ENCODE peak calls at places on chromosomes 16 and 17, in five cellular contexts. R is breast epithelium, A is kidney, N is tibial nerve, D is lower lobe of right lung. Z is an unnamed sample.

GRCh38 chr17:47279062-47279801 is 25.6 kb downstream of the ITGB3 start:
- DNase-seq in D (peak), N (peak), A (peak), R (no peak), Z (no peak)

GRCh38 chr16:28218109-28218508 is 6.3 kb upstream of the XPO6 start:
- DNase-seq in D (no peak), N (no peak), R (no peak), A (no peak), Z (no peak)

GRCh38 chr16:49019081-49019633 is 262.5 kb downstream of the CBLN1 start:
- DNase-seq in A (no peak), R (no peak), D (no peak), N (no peak), Z (no peak)

GRCh38 chr16:12458591-12459400 is 344.9 kb downstream of the CPPED1 start:
- DNase-seq in A (peak), D (peak), N (peak), R (no peak), Z (no peak)

GRCh38 chr17:77185137-77185536 is 44.4 kb downstream of the SEC14L1 start:
- DNase-seq in D (no peak), N (no peak), R (no peak), A (no peak), Z (peak)

GRCh38 chr16:78763821-78764440 is 664.5 kb downstream of the WWOX start:
- DNase-seq in R (no peak), D (no peak), A (no peak), N (no peak), Z (no peak)

GRCh38 chr16:46899443-46900143 is 15.4 kb downstream of the GPT2 start:
- DNase-seq in R (no peak), A (no peak), D (no peak), N (no peak), Z (no peak)

GRCh38 chr17:59642535-59642934 is 22.8 kb downstream of the CLTC start:
- DNase-seq in R (no peak), D (no peak), A (no peak), N (no peak), Z (peak)

GRCh38 chr16:3960049-3960809 is 79.7 kb upstream of the CREBBP start:
- DNase-seq in R (no peak), N (no peak), D (no peak), A (peak), Z (no peak)

GRCh38 chr16:58563775-58564174 is 48.5 kb downstream of the SETD6 start:
- DNase-seq in N (no peak), A (no peak), D (no peak), R (no peak), Z (no peak)

GRCh38 chr17:5821057-5821456 is 236.7 kb upstream of the NLRP1 start:
- DNase-seq in N (no peak), A (no peak), R (no peak), D (no peak), Z (no peak)

GRCh38 chr17:42131971-42132370 is 9.4 kb downstream of the HSPB9 start:
- DNase-seq in R (no peak), N (no peak), A (no peak), D (no peak), Z (no peak)

GRCh38 chr16:57536306-57537193 is at the start of gene CCDC102A:
- DNase-seq in A (peak), R (peak), N (no peak), D (peak), Z (no peak)

GRCh38 chr16:55815320-55815719 is 17.6 kb downstream of the CES1 start:
- DNase-seq in A (no peak), D (no peak), N (no peak), R (no peak), Z (no peak)

GRCh38 chr17:40511136-40511535 is 9.7 kb upstream of the TNS4 start:
- DNase-seq in R (no peak), A (no peak), N (no peak), D (no peak), Z (no peak)

GRCh38 chr17:34252138-34252889 is 2.8 kb upstream of the CCL2 start:
- DNase-seq in A (peak), R (peak), D (peak), N (peak), Z (no peak)

GRCh38 chr17:75845058-75845711 is 981 bp upstream of the UNC13D start:
- DNase-seq in A (peak), N (peak), D (peak), R (peak), Z (peak)

GRCh38 chr16:47726031-47726675 is 265.0 kb downstream of the PHKB start:
- DNase-seq in N (no peak), A (no peak), R (no peak), D (no peak), Z (no peak)

GRCh38 chr16:13950821-13951547 is 31.0 kb downstream of the ERCC4 start:
- DNase-seq in N (no peak), R (no peak), D (no peak), A (no peak), Z (no peak)

GRCh38 chr17:68584904-68585303 is 16.3 kb downstream of the FAM20A start:
- DNase-seq in D (no peak), A (no peak), R (no peak), N (no peak), Z (no peak)

GRCh38 chr16:12245923-12246290 is 269.4 kb downstream of the SNX29 start:
- DNase-seq in D (no peak), N (no peak), R (no peak), A (no peak), Z (no peak)

GRCh38 chr17:29102741-29103181 is 59.8 kb downstream of the PIPOX start:
- DNase-seq in N (no peak), A (no peak), R (no peak), D (no peak), Z (no peak)

GRCh38 chr17:1639549-1639948 is 6.0 kb downstream of the SCARF1 start:
- DNase-seq in N (no peak), D (peak), A (no peak), R (no peak), Z (no peak)

GRCh38 chr17:20091161-20092029 is 82.2 kb downstream of the SPECC1 start:
- DNase-seq in D (no peak), R (no peak), A (peak), N (peak), Z (no peak)

GRCh38 chr16:13988038-13988437 is 68.1 kb downstream of the ERCC4 start:
- DNase-seq in N (no peak), A (no peak), D (no peak), R (no peak), Z (no peak)

GRCh38 chr17:30964878-30965277 is 6.0 kb upstream of the RNF135 start:
- DNase-seq in D (no peak), N (no peak), A (no peak), R (no peak), Z (no peak)

GRCh38 chr17:1746975-1747543 is 4.4 kb downstream of the SERPINF2 start:
- DNase-seq in A (no peak), N (peak), R (peak), D (peak), Z (no peak)

GRCh38 chr16:82627811-82628339 is 1.1 kb downstream of the CDH13 start:
- DNase-seq in R (no peak), A (peak), D (no peak), N (no peak), Z (no peak)

GRCh38 chr17:72984145-72984924 is 108.2 kb downstream of the SLC39A11 start:
- DNase-seq in R (no peak), D (no peak), N (no peak), A (no peak), Z (no peak)

GRCh38 chr16:87025681-87026080 is 291.5 kb downstream of the C16orf95 start:
- DNase-seq in D (no peak), R (no peak), N (no peak), A (no peak), Z (no peak)

GRCh38 chr17:45775576-45776011 is 8.5 kb upstream of the CRHR1 start:
- DNase-seq in R (no peak), A (peak), D (no peak), N (no peak), Z (no peak)

GRCh38 chr16:85607331-85607765 is 5.8 kb upstream of the GSE1 start:
- DNase-seq in A (peak), N (no peak), D (no peak), R (no peak), Z (no peak)
- H3K4me3 ChIP-seq in A (no peak), N (no peak), D (peak), R (no peak), Z (peak)

GRCh38 chr17:7633093-7633492 is 3.2 kb downstream of the SHBG start:
- DNase-seq in R (no peak), A (no peak), N (no peak), D (no peak), Z (no peak)
- TF ChIP-seq CTCF in R (no peak), A (no peak), N (no peak), D (no peak), Z (no peak)

DNA sequence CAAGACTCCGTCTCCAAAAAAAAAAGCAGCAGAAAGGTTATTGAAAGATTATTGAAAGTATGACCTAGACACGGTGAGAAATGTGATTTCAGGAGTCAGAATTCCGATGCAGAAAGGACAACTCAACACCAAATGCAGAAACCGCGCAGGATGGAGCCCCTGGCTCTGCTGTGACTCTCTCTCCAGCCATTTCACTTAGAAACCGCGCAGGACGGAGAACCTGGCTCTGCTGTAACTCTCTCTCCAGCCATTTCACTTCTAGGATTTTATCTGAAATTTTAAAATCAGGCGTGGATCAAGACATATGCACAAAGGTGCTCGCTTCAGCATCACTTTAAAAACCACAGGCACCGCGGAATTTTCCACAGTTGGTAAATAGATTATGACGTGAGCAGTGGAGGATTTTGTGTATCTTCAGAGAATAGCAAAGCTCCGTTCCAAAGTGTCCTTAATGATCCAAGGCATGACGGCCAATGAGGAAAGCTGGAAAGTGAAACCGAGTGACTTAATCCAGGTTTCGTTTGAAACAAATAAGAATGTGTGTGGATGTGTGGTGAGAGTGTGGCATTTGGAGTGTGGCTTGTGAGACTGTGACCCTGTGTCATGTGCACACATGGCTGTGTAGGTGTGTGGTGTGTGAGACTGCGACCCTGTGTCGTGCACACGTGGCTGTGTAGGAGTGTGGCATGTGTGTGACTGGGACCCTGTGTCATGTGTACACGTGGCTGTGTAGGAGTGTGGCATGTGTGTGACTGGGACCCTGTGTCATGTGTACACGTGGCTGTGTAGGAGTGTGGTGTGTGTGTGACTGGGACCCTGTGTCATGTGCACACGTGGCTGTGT is 9.5 kb downstream of the UTS2R start:
- DNase-seq in D (peak), R (no peak), A (no peak), N (no peak), Z (no peak)
- H3K4me3 ChIP-seq in D (no peak), R (no peak), A (no peak), N (no peak), Z (no peak)

GRCh38 chr17:37417852-37418251 is 11.2 kb downstream of the TADA2A start:
- DNase-seq in N (no peak), A (no peak), D (no peak), R (no peak), Z (no peak)

GRCh38 chr17:37410357-37410756 is 3.7 kb downstream of the TADA2A start:
- DNase-seq in A (no peak), N (no peak), D (no peak), R (no peak), Z (no peak)

DNA sequence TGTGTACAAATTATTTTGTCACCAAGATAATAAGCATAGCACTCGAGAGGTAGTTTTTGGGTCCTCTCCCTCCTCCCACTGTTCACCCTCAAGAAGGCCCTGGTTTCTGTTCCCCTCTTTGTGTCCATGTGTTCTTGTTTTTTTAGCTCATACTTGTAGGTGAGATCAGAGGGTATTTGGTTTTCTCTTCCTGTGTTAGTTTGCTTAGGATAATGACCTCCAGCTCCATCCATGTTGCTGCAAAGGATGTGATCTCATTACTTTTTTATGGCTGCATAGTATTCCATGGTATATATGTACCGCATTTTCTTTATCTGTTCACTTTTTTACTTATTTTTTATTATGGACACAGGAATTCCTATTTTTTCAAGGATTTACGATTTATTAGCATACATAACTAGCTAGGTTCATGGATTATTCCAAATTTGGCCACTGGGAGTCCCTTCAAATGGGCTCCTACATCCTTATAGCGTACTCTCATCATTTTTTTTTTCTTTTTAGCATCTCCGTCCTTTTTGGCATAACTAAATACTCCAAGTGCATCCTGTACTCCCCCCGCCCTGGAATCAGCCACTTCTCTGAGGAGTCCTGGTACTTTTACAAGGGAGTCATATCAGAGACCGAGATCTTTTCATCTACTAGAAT is 7.3 kb downstream of the TADA2A start:
- DNase-seq in R (no peak), D (no peak), N (no peak), A (no peak), Z (no peak)
- TF ChIP-seq CTCF in R (no peak), D (peak), N (no peak), A (no peak), Z (no peak)

GRCh38 chr17:66094727-66095126 is 97.2 kb downstream of the CEP112 start:
- DNase-seq in A (no peak), R (no peak), N (no peak), D (no peak), Z (no peak)

GRCh38 chr17:66087073-66087472 is 104.9 kb downstream of the CEP112 start:
- DNase-seq in D (no peak), R (no peak), N (no peak), A (no peak), Z (no peak)

GRCh38 chr17:66088173-66088572 is 103.8 kb downstream of the CEP112 start:
- DNase-seq in A (no peak), R (no peak), D (no peak), N (no peak), Z (no peak)

GRCh38 chr17:66089764-66090163 is 102.2 kb downstream of the CEP112 start:
- DNase-seq in D (no peak), N (no peak), R (no peak), A (no peak), Z (no peak)

GRCh38 chr17:66091440-66092080 is 100.4 kb downstream of the CEP112 start:
- DNase-seq in R (no peak), A (no peak), D (no peak), N (no peak), Z (no peak)
- H3K4me3 ChIP-seq in R (no peak), A (no peak), D (no peak), N (no peak), Z (no peak)

Z was measured in LNCaP clone FGC.